ENCODE peak calls at places on chromosomes 4 and X, in ten cellular contexts. R is stimulated activated CD4-positive, alpha-beta T cell treated with anti-CD3 and anti-CD28 coated beads, Interleukin-4, amount 100 ng/mL, for 24 hours; P is T follicular helper cell; L is mucosa of descending colon; U is NCI-H460; V is GM06990; Q is HCT116; M is T-cell; K is iPS-NIHi11; F is myocyte. Z is an unnamed sample.

GRCh38 chr4:16577177-16577576 is 321.3 kb downstream of the LDB2 start:
- DNase-seq in L (no peak), P (no peak), K (no peak), Q (no peak), U (no peak), M (no peak), V (no peak), F (no peak), R (no peak), Z (no peak)

GRCh38 chrX:74422029-74422352 is 698 bp downstream of the SLC16A2 start:
- DNase-seq in Q (no peak), R (no peak), F (no peak), P (no peak), L (no peak), K (no peak), M (no peak), U (no peak), V (no peak), Z (no peak)

GRCh38 chr4:170675568-170676262 is 586.0 kb upstream of the AADAT start:
- DNase-seq in V (no peak), U (no peak), K (no peak), R (no peak), M (no peak), F (no peak), P (no peak), L (no peak), Q (no peak), Z (no peak)

GRCh38 chr4:68865760-68866159 is 50.0 kb downstream of the UGT2B10 start:
- DNase-seq in P (no peak), V (no peak), L (no peak), M (no peak), F (no peak), U (no peak), Q (no peak), K (no peak), R (no peak), Z (no peak)

GRCh38 chr4:190121759-190122158 is 51.8 kb upstream of the DUX4 start:
- DNase-seq in P (no peak), R (no peak), M (no peak), K (no peak), U (no peak), V (no peak), Q (no peak), L (peak; percentile 25), F (no peak), Z (no peak)

GRCh38 chrX:102950908-102951866 is 14.1 kb downstream of the RAB40AL start:
- DNase-seq in F (peak; percentile 64), L (peak; percentile 25), Q (peak; percentile 23), M (no peak), U (peak; percentile 56), P (peak; percentile 46), R (peak; percentile 61), V (peak; percentile 10), K (peak; percentile 40), Z (peak; percentile 38)

GRCh38 chr4:24664956-24665355 is 80.6 kb upstream of the DHX15 start:
- DNase-seq in K (no peak), R (no peak), P (no peak), V (no peak), Q (no peak), L (no peak), M (no peak), U (no peak), F (no peak), Z (no peak)

GRCh38 chr4:25367004-25367621 is 9.9 kb upstream of the ANAPC4 start:
- DNase-seq in K (no peak), V (no peak), U (no peak), R (no peak), F (peak; percentile 51), L (no peak), P (no peak), M (no peak), Q (no peak), Z (no peak)

GRCh38 chr4:43456383-43456782 is 563.9 kb downstream of the GRXCR1 start:
- DNase-seq in P (no peak), M (no peak), R (no peak), L (no peak), F (peak; percentile 39), Q (no peak), V (no peak), U (no peak), K (peak; percentile 7), Z (no peak)

GRCh38 chr4:42702895-42703294 is 46.0 kb upstream of the ATP8A1 start:
- DNase-seq in M (no peak), R (no peak), P (no peak), V (no peak), U (no peak), K (no peak), L (no peak), F (no peak), Q (no peak), Z (no peak)

GRCh38 chr4:150117094-150117493 is 38.8 kb downstream of the DCLK2 start:
- DNase-seq in Q (no peak), M (no peak), U (no peak), R (no peak), L (no peak), V (no peak), K (no peak), F (no peak), P (no peak), Z (no peak)

GRCh38 chrX:107659286-107659685 is 31.0 kb downstream of the PRPS1 start:
- DNase-seq in Q (no peak), K (no peak), R (no peak), M (no peak), F (no peak), L (no peak), V (no peak), U (no peak), P (no peak), Z (no peak)

GRCh38 chrX:148500428-148501120 is at the start of gene AFF2:
- DNase-seq in V (peak; percentile 13), U (no peak), R (peak; percentile 46), F (peak; percentile 35), L (no peak), Q (no peak), M (peak; percentile 16), K (peak; percentile 33), P (no peak), Z (no peak)

GRCh38 chr4:119212964-119213606 is 572 bp downstream of the USP53 start:
- DNase-seq in F (peak; percentile 95), V (no peak), L (peak; percentile 87), P (peak; percentile 30), M (peak; percentile 8), K (peak; percentile 90), Q (peak; percentile 89), R (peak; percentile 62), U (peak; percentile 89), Z (peak; percentile 69)

GRCh38 chr4:98987720-98988119 is 7.8 kb upstream of the METAP1 start:
- DNase-seq in R (no peak), V (no peak), M (no peak), U (no peak), K (no peak), F (no peak), P (no peak), L (no peak), Q (no peak), Z (no peak)

Z was measured in Panc1.